ENCODE peak calls at places on chromosomes 4 and X, in eight cellular contexts. Z, Q, C, V, K, B, Y and G are unnamed samples.
A peak's percentile ranks its signal among the peaks of the same experiment; 100 is the strongest.

GRCh38 chr4:77742054-77742453 is 77.1 kb downstream of the CNOT6L start:
- DNase-seq in Z (no peak), Q (no peak), C (no peak), V (no peak), K (no peak), B (no peak), Y (no peak), G (no peak)

GRCh38 chr4:56941403-56941802 is 33.7 kb downstream of the REST start:
- DNase-seq in Z (no peak), Q (no peak), C (no peak), V (no peak), K (no peak), B (no peak), Y (no peak), G (no peak)

GRCh38 chr4:148216866-148217814 is 225.1 kb downstream of the NR3C2 start:
- DNase-seq in Z (peak; percentile 7), Q (no peak), C (no peak), V (no peak), K (peak; percentile 24), B (peak; percentile 53), Y (no peak), G (no peak)

GRCh38 chrX:110218591-110218990 is 99.3 kb downstream of the AMMECR1 start:
- DNase-seq in Z (no peak), Q (no peak), C (no peak), V (no peak), K (no peak), B (no peak), Y (no peak), G (no peak)

GRCh38 chr4:131348258-131348657 is 1800.8 kb upstream of the PCDH10 start:
- DNase-seq in Z (peak; percentile 13), Q (no peak), C (no peak), V (no peak), K (no peak), B (no peak), Y (no peak), G (no peak)

GRCh38 chr4:187108846-187109245 is 385.2 kb upstream of the FAT1 start:
- DNase-seq in Z (no peak), Q (no peak), C (no peak), V (no peak), K (no peak), B (no peak), Y (no peak), G (no peak)

GRCh38 chrX:69139516-69139915 is 25.7 kb downstream of the PJA1 start:
- DNase-seq in Z (no peak), Q (no peak), C (no peak), V (no peak), K (no peak), B (no peak), Y (no peak), G (no peak)

GRCh38 chrX:129698150-129698549 is 40.6 kb upstream of the XPNPEP2 start:
- DNase-seq in Z (peak; percentile 25), Q (no peak), C (no peak), V (no peak), K (no peak), B (no peak), Y (no peak), G (no peak)

GRCh38 chrX:103565752-103566151 is 19.6 kb upstream of the TCEAL4 start:
- DNase-seq in Z (peak; percentile 84), Q (peak; percentile 42), C (no peak), V (no peak), K (no peak), B (peak; percentile 77), Y (no peak), G (no peak)

GRCh38 chr4:185272232-185272631 is 62.8 kb downstream of the SNX25 start:
- DNase-seq in Z (no peak), Q (no peak), C (no peak), V (no peak), K (no peak), B (no peak), Y (no peak), G (no peak)

GRCh38 chrX:12777670-12778069 is 13.5 kb upstream of the PRPS2 start:
- DNase-seq in Z (peak; percentile 5), Q (no peak), C (no peak), V (no peak), K (no peak), B (peak; percentile 44), Y (no peak), G (no peak)

GRCh38 chrX:29666361-29666760 is 549.0 kb upstream of the MAGEB2 start:
- DNase-seq in Z (peak; percentile 43), Q (no peak), C (no peak), V (no peak), K (no peak), B (peak; percentile 56), Y (no peak), G (no peak)

GRCh38 chr4:112823631-112824030 is 186.7 kb downstream of the LARP7 start:
- DNase-seq in Z (no peak), Q (no peak), C (no peak), V (no peak), K (no peak), B (no peak), Y (no peak), G (no peak)

GRCh38 chr4:184115399-184115798 is 102.3 kb downstream of the ENPP6 start:
- DNase-seq in Z (no peak), Q (no peak), C (no peak), V (no peak), K (no peak), B (no peak), Y (no peak), G (no peak)

GRCh38 chr4:16617416-16617815 is 281.0 kb downstream of the LDB2 start:
- DNase-seq in Z (no peak), Q (no peak), C (no peak), V (no peak), K (no peak), B (peak; percentile 53), Y (no peak), G (no peak)

GRCh38 chrX:64192673-64193072 is 12.8 kb downstream of the AMER1 start:
- DNase-seq in Z (no peak), Q (no peak), C (no peak), V (no peak), K (no peak), B (no peak), Y (no peak), G (no peak)

GRCh38 chrX:153863251-153863991 is 22.6 kb downstream of the L1CAM start:
- DNase-seq in Z (no peak), Q (no peak), C (no peak), V (no peak), K (no peak), B (no peak), Y (no peak), G (no peak)

GRCh38 chrX:23888887-23889501 is 18.7 kb downstream of the APOO start:
- DNase-seq in Z (peak; percentile 51), Q (no peak), C (no peak), V (no peak), K (no peak), B (peak; percentile 60), Y (no peak), G (no peak)

GRCh38 chrX:16465081-16465876 is 184.7 kb upstream of the S100G start:
- DNase-seq in Z (peak; percentile 34), Q (no peak), C (no peak), V (no peak), K (no peak), B (peak; percentile 38), Y (no peak), G (no peak)

GRCh38 chrX:45743081-45743533 is 542.4 kb upstream of the DIPK2B start:
- DNase-seq in Z (peak; percentile 90), Q (peak; percentile 51), C (no peak), V (no peak), K (no peak), B (peak; percentile 90), Y (peak; percentile 12), G (no peak)

GRCh38 chrX:111881715-111882114 is 5.7 kb downstream of the TRPC5OS start:
- DNase-seq in Z (no peak), Q (no peak), C (no peak), V (no peak), K (no peak), B (no peak), Y (no peak), G (no peak)

GRCh38 chrX:108131471-108131870 is 39.9 kb downstream of the ATG4A start:
- DNase-seq in Z (peak; percentile 76), Q (no peak), C (no peak), V (no peak), K (no peak), B (peak; percentile 74), Y (no peak), G (no peak)

GRCh38 chr4:96379524-96379923 is 539.6 kb downstream of the PDHA2 start:
- DNase-seq in Z (no peak), Q (no peak), C (no peak), V (no peak), K (no peak), B (no peak), Y (no peak), G (no peak)

GRCh38 chrX:150362599-150363481 is at the start of gene MAMLD1:
- DNase-seq in Z (peak; percentile 85), Q (no peak), C (no peak), V (peak; percentile 19), K (peak; percentile 20), B (peak; percentile 90), Y (peak; percentile 18), G (peak; percentile 53)

GRCh38 chrX:19647731-19648588 is 132.7 kb upstream of the MAP3K15 start:
- DNase-seq in Z (peak; percentile 28), Q (no peak), C (no peak), V (no peak), K (no peak), B (peak; percentile 9), Y (no peak), G (no peak)

GRCh38 chr4:189235599-189235998 is 705.1 kb upstream of the FRG1 start:
- DNase-seq in Z (no peak), Q (no peak), C (no peak), V (no peak), K (no peak), B (no peak), Y (no peak), G (no peak)

GRCh38 chr4:113070755-113071154 is 21.3 kb downstream of the ANK2 start:
- DNase-seq in Z (no peak), Q (no peak), C (no peak), V (no peak), K (no peak), B (no peak), Y (no peak), G (no peak)

GRCh38 chr4:102429553-102429952 is 71.6 kb upstream of the NFKB1 start:
- DNase-seq in Z (peak; percentile 93), Q (peak; percentile 47), C (no peak), V (no peak), K (no peak), B (peak; percentile 93), Y (no peak), G (no peak)

GRCh38 chrX:46630141-46630540 is 56.6 kb downstream of the CHST7 start:
- DNase-seq in Z (peak; percentile 38), Q (no peak), C (no peak), V (no peak), K (no peak), B (peak; percentile 64), Y (no peak), G (no peak)

GRCh38 chr4:55485821-55486220 is 60.9 kb downstream of the CLOCK start:
- DNase-seq in Z (no peak), Q (no peak), C (no peak), V (no peak), K (no peak), B (no peak), Y (no peak), G (no peak)

GRCh38 chr4:159027535-159027934 is 75.3 kb upstream of the RAPGEF2 start:
- DNase-seq in Z (peak; percentile 8), Q (no peak), C (no peak), V (no peak), K (no peak), B (no peak), Y (no peak), G (no peak)

GRCh38 chr4:7813674-7814073 is 126.0 kb downstream of the AFAP1 start:
- DNase-seq in Z (peak; percentile 59), Q (no peak), C (no peak), V (no peak), K (no peak), B (peak; percentile 90), Y (no peak), G (no peak)

GRCh38 chrX:15334561-15334960 is 762 bp downstream of the PIGA start:
- DNase-seq in Z (peak; percentile 42), Q (no peak), C (no peak), V (no peak), K (peak; percentile 8), B (peak; percentile 37), Y (no peak), G (no peak)

GRCh38 chr4:82373816-82374740 is at the start of gene HNRNPD:
- DNase-seq in Z (peak; percentile 99), Q (peak; percentile 99), C (peak; percentile 82), V (peak; percentile 87), K (peak; percentile 95), B (peak; percentile 99), Y (peak; percentile 97), G (peak; percentile 96)